ENCODE peak calls at places on chromosomes 11 and 22, in nine cellular contexts. One of them, this sample, is unnamed.

GRCh38 chr11:78384231-78384630 is 33.4 kb downstream of the GAB2 start:
- DNase-seq in B cell: no peak
- DNase-seq in stimulated activated CD8-positive, alpha-beta memory T cell treated with anti-CD3 and anti-CD28 coated beads, Interleukin-15, amount 100 ng/mL, for 24 hours: no peak
- DNase-seq in osteoblast: no peak
- DNase-seq in psoas muscle: no peak
- DNase-seq in myocyte: no peak
- DNase-seq in nephron progenitor cell: no peak
- DNase-seq in choroid plexus epithelial cell: no peak
- DNase-seq in BJ: no peak
- DNase-seq in this sample: no peak

GRCh38 chr11:71138737-71139425 is 113.5 kb downstream of the SHANK2 start:
- DNase-seq in BJ: no peak
- DNase-seq in osteoblast: peak
- DNase-seq in B cell: no peak
- DNase-seq in nephron progenitor cell: no peak
- DNase-seq in psoas muscle: no peak
- DNase-seq in choroid plexus epithelial cell: no peak
- DNase-seq in myocyte: no peak
- DNase-seq in stimulated activated CD8-positive, alpha-beta memory T cell treated with anti-CD3 and anti-CD28 coated beads, Interleukin-15, amount 100 ng/mL, for 24 hours: no peak
- DNase-seq in this sample: no peak

GRCh38 chr22:31055322-31056159 is 25.6 kb upstream of the SMTN start:
- DNase-seq in myocyte: peak
- DNase-seq in stimulated activated CD8-positive, alpha-beta memory T cell treated with anti-CD3 and anti-CD28 coated beads, Interleukin-15, amount 100 ng/mL, for 24 hours: no peak
- DNase-seq in nephron progenitor cell: peak
- DNase-seq in B cell: no peak
- DNase-seq in choroid plexus epithelial cell: peak
- DNase-seq in BJ: peak
- DNase-seq in psoas muscle: peak
- DNase-seq in osteoblast: peak
- DNase-seq in this sample: peak

GRCh38 chr22:36422287-36423014 is 34.7 kb upstream of the MYH9 start:
- DNase-seq in osteoblast: peak
- DNase-seq in nephron progenitor cell: no peak
- DNase-seq in psoas muscle: no peak
- DNase-seq in choroid plexus epithelial cell: no peak
- DNase-seq in myocyte: no peak
- DNase-seq in stimulated activated CD8-positive, alpha-beta memory T cell treated with anti-CD3 and anti-CD28 coated beads, Interleukin-15, amount 100 ng/mL, for 24 hours: no peak
- DNase-seq in B cell: no peak
- DNase-seq in BJ: no peak
- DNase-seq in this sample: no peak

GRCh38 chr22:20109411-20110358 is 6.2 kb upstream of the RANBP1 start:
- DNase-seq in psoas muscle: peak
- DNase-seq in osteoblast: peak
- DNase-seq in nephron progenitor cell: no peak
- DNase-seq in stimulated activated CD8-positive, alpha-beta memory T cell treated with anti-CD3 and anti-CD28 coated beads, Interleukin-15, amount 100 ng/mL, for 24 hours: no peak
- DNase-seq in B cell: no peak
- DNase-seq in choroid plexus epithelial cell: no peak
- DNase-seq in myocyte: no peak
- DNase-seq in BJ: no peak
- DNase-seq in this sample: no peak

GRCh38 chr22:28821452-28821851 is 21.1 kb upstream of the XBP1 start:
- DNase-seq in choroid plexus epithelial cell: no peak
- DNase-seq in stimulated activated CD8-positive, alpha-beta memory T cell treated with anti-CD3 and anti-CD28 coated beads, Interleukin-15, amount 100 ng/mL, for 24 hours: no peak
- DNase-seq in myocyte: no peak
- DNase-seq in osteoblast: no peak
- DNase-seq in psoas muscle: no peak
- DNase-seq in nephron progenitor cell: no peak
- DNase-seq in B cell: no peak
- DNase-seq in BJ: no peak
- DNase-seq in this sample: no peak

GRCh38 chr22:20422271-20422958 is 15.2 kb downstream of the SCARF2 start:
- DNase-seq in myocyte: peak
- DNase-seq in nephron progenitor cell: no peak
- DNase-seq in B cell: no peak
- DNase-seq in BJ: peak
- DNase-seq in choroid plexus epithelial cell: no peak
- DNase-seq in osteoblast: peak
- DNase-seq in stimulated activated CD8-positive, alpha-beta memory T cell treated with anti-CD3 and anti-CD28 coated beads, Interleukin-15, amount 100 ng/mL, for 24 hours: no peak
- DNase-seq in psoas muscle: peak
- DNase-seq in this sample: no peak

GRCh38 chr22:27504854-27505253 is 296.7 kb downstream of the MN1 start:
- DNase-seq in choroid plexus epithelial cell: no peak
- DNase-seq in nephron progenitor cell: no peak
- DNase-seq in osteoblast: no peak
- DNase-seq in myocyte: no peak
- DNase-seq in psoas muscle: peak
- DNase-seq in BJ: no peak
- DNase-seq in stimulated activated CD8-positive, alpha-beta memory T cell treated with anti-CD3 and anti-CD28 coated beads, Interleukin-15, amount 100 ng/mL, for 24 hours: no peak
- DNase-seq in B cell: no peak
- DNase-seq in this sample: no peak

GRCh38 chr11:46920709-46921108 is 2.4 kb upstream of the LRP4 start:
- DNase-seq in BJ: peak
- DNase-seq in nephron progenitor cell: no peak
- DNase-seq in B cell: no peak
- DNase-seq in psoas muscle: peak
- DNase-seq in osteoblast: peak
- DNase-seq in stimulated activated CD8-positive, alpha-beta memory T cell treated with anti-CD3 and anti-CD28 coated beads, Interleukin-15, amount 100 ng/mL, for 24 hours: no peak
- DNase-seq in choroid plexus epithelial cell: peak
- DNase-seq in myocyte: peak
- DNase-seq in this sample: peak

GRCh38 chr11:129446572-129446971 is 70.9 kb downstream of the BARX2 start:
- DNase-seq in nephron progenitor cell: no peak
- DNase-seq in stimulated activated CD8-positive, alpha-beta memory T cell treated with anti-CD3 and anti-CD28 coated beads, Interleukin-15, amount 100 ng/mL, for 24 hours: no peak
- DNase-seq in psoas muscle: no peak
- DNase-seq in B cell: no peak
- DNase-seq in choroid plexus epithelial cell: no peak
- DNase-seq in BJ: no peak
- DNase-seq in myocyte: no peak
- DNase-seq in osteoblast: no peak
- DNase-seq in this sample: no peak

GRCh38 chr22:26550498-26551033 is 38.3 kb upstream of the TFIP11 start:
- DNase-seq in choroid plexus epithelial cell: peak
- DNase-seq in myocyte: peak
- DNase-seq in BJ: peak
- DNase-seq in stimulated activated CD8-positive, alpha-beta memory T cell treated with anti-CD3 and anti-CD28 coated beads, Interleukin-15, amount 100 ng/mL, for 24 hours: no peak
- DNase-seq in psoas muscle: peak
- DNase-seq in osteoblast: peak
- DNase-seq in B cell: no peak
- DNase-seq in nephron progenitor cell: no peak
- DNase-seq in this sample: peak

GRCh38 chr22:20549232-20549841 is 41.9 kb downstream of the MED15 start:
- DNase-seq in choroid plexus epithelial cell: peak
- DNase-seq in osteoblast: no peak
- DNase-seq in psoas muscle: peak
- DNase-seq in BJ: no peak
- DNase-seq in B cell: no peak
- DNase-seq in myocyte: peak
- DNase-seq in nephron progenitor cell: no peak
- DNase-seq in stimulated activated CD8-positive, alpha-beta memory T cell treated with anti-CD3 and anti-CD28 coated beads, Interleukin-15, amount 100 ng/mL, for 24 hours: no peak
- DNase-seq in this sample: no peak

GRCh38 chr22:37187891-37188761 is at the start of gene C1QTNF6:
- DNase-seq in stimulated activated CD8-positive, alpha-beta memory T cell treated with anti-CD3 and anti-CD28 coated beads, Interleukin-15, amount 100 ng/mL, for 24 hours: no peak
- DNase-seq in osteoblast: peak
- DNase-seq in nephron progenitor cell: peak
- DNase-seq in choroid plexus epithelial cell: no peak
- DNase-seq in psoas muscle: peak
- DNase-seq in BJ: no peak
- DNase-seq in B cell: peak
- DNase-seq in myocyte: no peak
- DNase-seq in this sample: peak

GRCh38 chr11:86499723-86500129 is 125.0 kb downstream of the CCDC81 start:
- DNase-seq in myocyte: no peak
- DNase-seq in nephron progenitor cell: no peak
- DNase-seq in osteoblast: no peak
- DNase-seq in psoas muscle: no peak
- DNase-seq in BJ: no peak
- DNase-seq in stimulated activated CD8-positive, alpha-beta memory T cell treated with anti-CD3 and anti-CD28 coated beads, Interleukin-15, amount 100 ng/mL, for 24 hours: no peak
- DNase-seq in choroid plexus epithelial cell: no peak
- DNase-seq in B cell: no peak
- DNase-seq in this sample: no peak

GRCh38 chr11:15278129-15278528 is 163.4 kb downstream of the INSC start:
- DNase-seq in stimulated activated CD8-positive, alpha-beta memory T cell treated with anti-CD3 and anti-CD28 coated beads, Interleukin-15, amount 100 ng/mL, for 24 hours: no peak
- DNase-seq in psoas muscle: no peak
- DNase-seq in BJ: peak
- DNase-seq in choroid plexus epithelial cell: no peak
- DNase-seq in myocyte: peak
- DNase-seq in osteoblast: peak
- DNase-seq in B cell: no peak
- DNase-seq in nephron progenitor cell: no peak
- DNase-seq in this sample: no peak

GRCh38 chr11:70885721-70886305 is 366.6 kb downstream of the SHANK2 start:
- DNase-seq in myocyte: peak
- DNase-seq in BJ: no peak
- DNase-seq in nephron progenitor cell: no peak
- DNase-seq in choroid plexus epithelial cell: peak
- DNase-seq in psoas muscle: no peak
- DNase-seq in stimulated activated CD8-positive, alpha-beta memory T cell treated with anti-CD3 and anti-CD28 coated beads, Interleukin-15, amount 100 ng/mL, for 24 hours: no peak
- DNase-seq in osteoblast: peak
- DNase-seq in B cell: no peak
- DNase-seq in this sample: no peak

GRCh38 chr11:44120169-44120568 is 24.7 kb downstream of the EXT2 start:
- DNase-seq in stimulated activated CD8-positive, alpha-beta memory T cell treated with anti-CD3 and anti-CD28 coated beads, Interleukin-15, amount 100 ng/mL, for 24 hours: no peak
- DNase-seq in nephron progenitor cell: no peak
- DNase-seq in BJ: no peak
- DNase-seq in B cell: no peak
- DNase-seq in myocyte: peak
- DNase-seq in psoas muscle: peak
- DNase-seq in osteoblast: no peak
- DNase-seq in choroid plexus epithelial cell: no peak
- DNase-seq in this sample: peak

GRCh38 chr11:73715551-73715950 is 45.3 kb downstream of the RAB6A start:
- DNase-seq in B cell: no peak
- DNase-seq in osteoblast: no peak
- DNase-seq in choroid plexus epithelial cell: no peak
- DNase-seq in stimulated activated CD8-positive, alpha-beta memory T cell treated with anti-CD3 and anti-CD28 coated beads, Interleukin-15, amount 100 ng/mL, for 24 hours: no peak
- DNase-seq in BJ: no peak
- DNase-seq in nephron progenitor cell: no peak
- DNase-seq in psoas muscle: no peak
- DNase-seq in myocyte: no peak
- DNase-seq in this sample: no peak

GRCh38 chr11:70942593-70942992 is 309.8 kb downstream of the SHANK2 start:
- DNase-seq in psoas muscle: no peak
- DNase-seq in stimulated activated CD8-positive, alpha-beta memory T cell treated with anti-CD3 and anti-CD28 coated beads, Interleukin-15, amount 100 ng/mL, for 24 hours: no peak
- DNase-seq in BJ: no peak
- DNase-seq in osteoblast: no peak
- DNase-seq in myocyte: no peak
- DNase-seq in choroid plexus epithelial cell: peak
- DNase-seq in nephron progenitor cell: peak
- DNase-seq in B cell: no peak
- DNase-seq in this sample: no peak

GRCh38 chr11:73072935-73073481 is 69.1 kb downstream of the FCHSD2 start:
- DNase-seq in psoas muscle: no peak
- DNase-seq in stimulated activated CD8-positive, alpha-beta memory T cell treated with anti-CD3 and anti-CD28 coated beads, Interleukin-15, amount 100 ng/mL, for 24 hours: no peak
- DNase-seq in B cell: no peak
- DNase-seq in BJ: peak
- DNase-seq in osteoblast: peak
- DNase-seq in nephron progenitor cell: no peak
- DNase-seq in choroid plexus epithelial cell: peak
- DNase-seq in myocyte: peak
- DNase-seq in this sample: no peak

GRCh38 chr11:65066805-65067291 is 8.5 kb upstream of the NAALADL1 start:
- DNase-seq in osteoblast: peak
- DNase-seq in B cell: no peak
- DNase-seq in myocyte: no peak
- DNase-seq in psoas muscle: no peak
- DNase-seq in BJ: no peak
- DNase-seq in stimulated activated CD8-positive, alpha-beta memory T cell treated with anti-CD3 and anti-CD28 coated beads, Interleukin-15, amount 100 ng/mL, for 24 hours: no peak
- DNase-seq in nephron progenitor cell: no peak
- DNase-seq in choroid plexus epithelial cell: no peak
- DNase-seq in this sample: peak

GRCh38 chr11:69843529-69843921 is 24.3 kb upstream of the FGF3 start:
- DNase-seq in BJ: no peak
- DNase-seq in nephron progenitor cell: no peak
- DNase-seq in osteoblast: no peak
- DNase-seq in psoas muscle: no peak
- DNase-seq in B cell: no peak
- DNase-seq in choroid plexus epithelial cell: no peak
- DNase-seq in myocyte: no peak
- DNase-seq in stimulated activated CD8-positive, alpha-beta memory T cell treated with anti-CD3 and anti-CD28 coated beads, Interleukin-15, amount 100 ng/mL, for 24 hours: no peak
- DNase-seq in this sample: no peak

GRCh38 chr11:74006743-74007304 is 2.1 kb downstream of the UCP3 start:
- DNase-seq in psoas muscle: no peak
- DNase-seq in choroid plexus epithelial cell: no peak
- DNase-seq in nephron progenitor cell: no peak
- DNase-seq in myocyte: no peak
- DNase-seq in B cell: no peak
- DNase-seq in osteoblast: no peak
- DNase-seq in stimulated activated CD8-positive, alpha-beta memory T cell treated with anti-CD3 and anti-CD28 coated beads, Interleukin-15, amount 100 ng/mL, for 24 hours: no peak
- DNase-seq in BJ: no peak
- DNase-seq in this sample: no peak

GRCh38 chr11:109729761-109730160 is 307.8 kb downstream of the C11orf87 start:
- DNase-seq in myocyte: no peak
- DNase-seq in stimulated activated CD8-positive, alpha-beta memory T cell treated with anti-CD3 and anti-CD28 coated beads, Interleukin-15, amount 100 ng/mL, for 24 hours: no peak
- DNase-seq in B cell: no peak
- DNase-seq in psoas muscle: no peak
- DNase-seq in nephron progenitor cell: no peak
- DNase-seq in choroid plexus epithelial cell: no peak
- DNase-seq in osteoblast: no peak
- DNase-seq in BJ: no peak
- DNase-seq in this sample: peak

GRCh38 chr11:59710136-59710847 is 3.4 kb downstream of the OR10V1 start:
- DNase-seq in choroid plexus epithelial cell: no peak
- DNase-seq in osteoblast: no peak
- DNase-seq in stimulated activated CD8-positive, alpha-beta memory T cell treated with anti-CD3 and anti-CD28 coated beads, Interleukin-15, amount 100 ng/mL, for 24 hours: no peak
- DNase-seq in myocyte: no peak
- DNase-seq in BJ: no peak
- DNase-seq in psoas muscle: no peak
- DNase-seq in B cell: no peak
- DNase-seq in nephron progenitor cell: no peak
- DNase-seq in this sample: no peak

GRCh38 chr11:34791725-34792124 is 124.5 kb downstream of the APIP start:
- DNase-seq in BJ: no peak
- DNase-seq in myocyte: no peak
- DNase-seq in psoas muscle: no peak
- DNase-seq in osteoblast: no peak
- DNase-seq in stimulated activated CD8-positive, alpha-beta memory T cell treated with anti-CD3 and anti-CD28 coated beads, Interleukin-15, amount 100 ng/mL, for 24 hours: no peak
- DNase-seq in choroid plexus epithelial cell: no peak
- DNase-seq in nephron progenitor cell: no peak
- DNase-seq in B cell: no peak
- DNase-seq in this sample: no peak

GRCh38 chr11:33997473-33998347 is 53.8 kb upstream of the CAPRIN1 start:
- DNase-seq in B cell: no peak
- DNase-seq in BJ: no peak
- DNase-seq in psoas muscle: no peak
- DNase-seq in stimulated activated CD8-positive, alpha-beta memory T cell treated with anti-CD3 and anti-CD28 coated beads, Interleukin-15, amount 100 ng/mL, for 24 hours: no peak
- DNase-seq in osteoblast: no peak
- DNase-seq in nephron progenitor cell: no peak
- DNase-seq in choroid plexus epithelial cell: peak
- DNase-seq in myocyte: no peak
- DNase-seq in this sample: peak

GRCh38 chr11:5159806-5160205 is 5.2 kb upstream of the OR52A1 start:
- DNase-seq in stimulated activated CD8-positive, alpha-beta memory T cell treated with anti-CD3 and anti-CD28 coated beads, Interleukin-15, amount 100 ng/mL, for 24 hours: no peak
- DNase-seq in nephron progenitor cell: no peak
- DNase-seq in psoas muscle: no peak
- DNase-seq in BJ: no peak
- DNase-seq in choroid plexus epithelial cell: no peak
- DNase-seq in myocyte: no peak
- DNase-seq in B cell: no peak
- DNase-seq in osteoblast: no peak
- DNase-seq in this sample: no peak

GRCh38 chr22:22421392-22421791 is 87.2 kb downstream of the ZNF280B start:
- DNase-seq in nephron progenitor cell: no peak
- DNase-seq in myocyte: no peak
- DNase-seq in osteoblast: no peak
- DNase-seq in stimulated activated CD8-positive, alpha-beta memory T cell treated with anti-CD3 and anti-CD28 coated beads, Interleukin-15, amount 100 ng/mL, for 24 hours: no peak
- DNase-seq in B cell: no peak
- DNase-seq in psoas muscle: no peak
- DNase-seq in BJ: no peak
- DNase-seq in choroid plexus epithelial cell: no peak
- DNase-seq in this sample: no peak

GRCh38 chr11:122214567-122214966 is 98.6 kb upstream of the BLID start:
- DNase-seq in BJ: no peak
- DNase-seq in myocyte: no peak
- DNase-seq in choroid plexus epithelial cell: peak
- DNase-seq in stimulated activated CD8-positive, alpha-beta memory T cell treated with anti-CD3 and anti-CD28 coated beads, Interleukin-15, amount 100 ng/mL, for 24 hours: no peak
- DNase-seq in osteoblast: peak
- DNase-seq in nephron progenitor cell: no peak
- DNase-seq in psoas muscle: no peak
- DNase-seq in B cell: no peak
- DNase-seq in this sample: no peak

GRCh38 chr11:45920531-45921477 is 1.7 kb upstream of the LARGE2 start:
- DNase-seq in osteoblast: peak
- DNase-seq in nephron progenitor cell: no peak
- DNase-seq in psoas muscle: peak
- DNase-seq in BJ: no peak
- DNase-seq in myocyte: no peak
- DNase-seq in stimulated activated CD8-positive, alpha-beta memory T cell treated with anti-CD3 and anti-CD28 coated beads, Interleukin-15, amount 100 ng/mL, for 24 hours: no peak
- DNase-seq in B cell: peak
- DNase-seq in choroid plexus epithelial cell: no peak
- DNase-seq in this sample: no peak

This sample was measured in ELF-1.